ENCODE peak calls at places on chromosomes 1 and 21, in seven cellular contexts. V is HFF-Myc, Z is esophagus muscularis mucosa, H is hepatocyte, Y is tibial nerve, W is bronchial epithelial cell, F is IMR-90. G is an unnamed sample.

GRCh38 chr1:240854367-240854766 is 242.4 kb upstream of the GREM2 start:
- DNase-seq in V (no peak), H (no peak), Y (no peak), F (peak; percentile 21), W (no peak), Z (no peak), G (peak; percentile 12)

GRCh38 chr1:109625601-109626560 is 6.2 kb downstream of the AMPD2 start:
- DNase-seq in W (no peak), V (no peak), F (no peak), H (no peak), Y (no peak), Z (peak; percentile 88), G (no peak)

GRCh38 chr1:156014829-156015228 is 5.9 kb downstream of the SSR2 start:
- DNase-seq in W (no peak), Z (no peak), H (no peak), V (no peak), F (no peak), Y (no peak), G (no peak)

GRCh38 chr1:3940911-3941310 is 40.8 kb upstream of the C1orf174 start:
- DNase-seq in F (no peak), Z (no peak), V (no peak), Y (no peak), H (no peak), W (no peak), G (no peak)

GRCh38 chr21:38667466-38667865 is 138.3 kb upstream of the ETS2 start:
- DNase-seq in W (no peak), H (no peak), Z (no peak), V (no peak), Y (no peak), F (no peak), G (no peak)

GRCh38 chr1:218048828-218049227 is 236.3 kb upstream of the RRP15 start:
- DNase-seq in V (no peak), F (no peak), H (no peak), Z (no peak), Y (no peak), W (no peak), G (no peak)

GRCh38 chr1:224357626-224358124 is 996 bp downstream of the CNIH4 start:
- DNase-seq in V (no peak), W (peak; percentile 45), F (peak; percentile 56), H (peak; percentile 35), Y (no peak), Z (no peak), G (no peak)

GRCh38 chr1:32208891-32209309 is at the start of gene DCDC2B:
- DNase-seq in V (no peak), Y (no peak), W (peak; percentile 81), Z (no peak), H (peak; percentile 53), F (peak; percentile 37), G (no peak)

GRCh38 chr1:197448390-197448789 is 180.3 kb downstream of the CRB1 start:
- DNase-seq in Y (no peak), H (no peak), V (no peak), F (no peak), Z (no peak), W (no peak), G (no peak)

GRCh38 chr1:31244326-31244725 is 4.6 kb upstream of the NKAIN1 start:
- DNase-seq in H (no peak), V (no peak), Z (no peak), F (peak; percentile 31), Y (no peak), W (peak; percentile 66), G (peak; percentile 10)

GRCh38 chr21:46097826-46098286 is at the start of gene COL6A2:
- DNase-seq in V (no peak), Y (no peak), Z (peak; percentile 92), W (no peak), F (peak; percentile 71), H (peak; percentile 90), G (no peak)

GRCh38 chr1:207825719-207826556 is 74.1 kb downstream of the CD46 start:
- DNase-seq in H (no peak), Z (no peak), W (peak; percentile 58), Y (peak; percentile 55), F (peak; percentile 63), V (no peak), G (no peak)

GRCh38 chr1:112934562-112934952 is 21.4 kb downstream of the SLC16A1 start:
- DNase-seq in Z (no peak), H (no peak), V (no peak), Y (no peak), F (peak; percentile 23), W (no peak), G (no peak)

GRCh38 chr1:231418101-231418740 is 3.9 kb downstream of the EGLN1 start:
- DNase-seq in Y (no peak), H (no peak), F (peak; percentile 17), V (no peak), Z (no peak), W (no peak), G (no peak)

GRCh38 chr1:56216173-56216572 is 363.2 kb downstream of the PLPP3 start:
- DNase-seq in Z (peak; percentile 84), V (peak; percentile 58), F (peak; percentile 47), H (no peak), W (no peak), Y (no peak), G (peak; percentile 43)

GRCh38 chr1:165143437-165144065 is 213.0 kb downstream of the LMX1A start:
- DNase-seq in V (no peak), Y (no peak), Z (no peak), W (peak; percentile 24), F (no peak), H (peak; percentile 16), G (no peak)

GRCh38 chr21:43659136-43660000 is at the start of the genes HSF2BP and RRP1B:
- DNase-seq in Z (no peak), H (peak; percentile 94), V (peak; percentile 44), W (peak; percentile 44), Y (peak; percentile 71), F (peak; percentile 79), G (peak; percentile 31)

GRCh38 chr21:43657355-43658093 is 1.8 kb downstream of the HSF2BP start:
- DNase-seq in W (no peak), Z (no peak), F (no peak), V (no peak), Y (no peak), H (no peak), G (no peak)

GRCh38 chr21:43658094-43658725 is 1.1 kb downstream of the HSF2BP start:
- DNase-seq in Z (no peak), W (no peak), F (no peak), Y (no peak), H (no peak), V (no peak), G (no peak)

GRCh38 chr21:43662286-43662685 is 2.9 kb downstream of the RRP1B start:
- DNase-seq in H (no peak), F (peak; percentile 12), Z (no peak), W (no peak), Y (no peak), V (no peak), G (no peak)

DNA sequence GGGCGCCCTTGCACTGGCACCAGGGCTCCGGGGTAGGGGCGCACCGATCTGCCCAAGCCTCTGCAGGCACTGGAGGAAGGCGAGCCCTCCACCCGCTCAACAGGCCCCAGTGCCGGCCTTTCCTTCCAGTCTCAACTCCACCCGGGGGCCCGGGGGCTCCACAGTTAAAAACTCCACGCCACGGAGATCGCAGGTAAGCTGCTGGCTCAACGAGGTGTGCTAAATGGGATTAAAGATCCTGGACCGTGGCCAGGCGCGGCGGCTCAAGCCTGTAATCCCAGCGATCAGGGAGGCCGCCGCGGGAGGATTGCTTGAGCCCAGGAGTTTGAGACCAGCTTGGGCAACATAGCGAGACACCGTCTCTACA is 536 bp downstream of the HSF2BP start:
- DNase-seq in H (no peak), F (no peak), W (no peak), Z (no peak), V (no peak), Y (no peak), G (no peak)
- H3K4me3 ChIP-seq in H (no peak overlapping the region), F (no peak overlapping the region), W (peak overlapping the region; percentile 75), Z (peak overlapping the region; percentile 93), V (peak overlapping the region; percentile 69), Y (peak overlapping the region; percentile 71), G (no peak overlapping the region)

GRCh38 chr1:147717706-147718097 is 42.7 kb downstream of the GJA5 start:
- DNase-seq in Y (no peak), H (no peak), W (peak; percentile 78), Z (no peak), F (no peak), V (no peak), G (no peak)
- H3K4me3 ChIP-seq in Y (no peak overlapping the region), H (no peak overlapping the region), W (no peak overlapping the region), Z (no peak overlapping the region), F (no peak overlapping the region), V (no peak overlapping the region), G (no peak overlapping the region)

GRCh38 chr1:16226495-16227179 is 10.3 kb downstream of the CPLANE2 start:
- DNase-seq in W (no peak), V (no peak), Y (no peak), Z (no peak), H (peak; percentile 76), F (no peak), G (no peak)
- H3K4me3 ChIP-seq in W (no peak overlapping the region), V (no peak overlapping the region), Y (no peak overlapping the region), Z (peak overlapping the region; percentile 32), H (peak overlapping the region; percentile 40), F (no peak overlapping the region), G (peak overlapping the region; percentile 24)

DNA sequence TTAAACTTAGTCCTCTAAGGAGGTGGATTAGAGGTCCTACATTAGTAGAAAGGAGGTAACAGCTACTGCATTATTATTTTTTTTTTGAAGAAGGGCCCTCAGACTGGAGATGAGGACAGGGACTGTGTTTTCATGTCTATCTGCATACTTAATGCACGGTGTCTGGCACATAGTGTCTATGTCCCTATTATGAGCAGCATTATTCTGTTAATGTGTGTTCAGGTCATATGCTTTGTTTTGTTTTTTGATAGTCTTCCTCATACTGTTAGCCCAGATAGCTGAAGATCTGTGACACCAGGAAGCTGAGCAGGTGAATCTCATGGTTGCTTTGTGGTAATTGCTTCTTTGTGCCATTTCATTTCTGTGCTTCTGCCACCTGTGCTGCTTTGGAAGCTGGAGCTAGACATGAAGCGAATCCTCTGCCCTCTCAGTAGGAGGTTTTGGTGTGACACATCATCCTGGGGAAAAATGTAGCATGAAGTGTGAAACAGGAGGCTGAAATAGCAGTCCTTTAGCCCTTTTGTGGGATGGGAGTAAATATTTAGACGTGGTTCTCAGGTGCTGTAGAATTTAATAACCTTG is 15.8 kb downstream of the SMAP2 start:
- DNase-seq in V (no peak), W (no peak), H (no peak), Z (no peak), Y (no peak), F (no peak), G (no peak)
- H3K4me3 ChIP-seq in V (no peak overlapping the region), W (no peak overlapping the region), H (no peak overlapping the region), Z (no peak overlapping the region), Y (no peak overlapping the region), F (no peak overlapping the region), G (no peak overlapping the region)

GRCh38 chr1:151398691-151399065 is 695 bp upstream of the PSMB4 start:
- DNase-seq in Y (no peak), F (no peak), W (no peak), Z (peak; percentile 74), V (no peak), H (no peak), G (no peak)
- H3K4me3 ChIP-seq in Y (peak overlapping the region; percentile 79), F (no peak overlapping the region), W (no peak overlapping the region), Z (peak overlapping the region; percentile 88), V (peak overlapping the region; percentile 90), H (no peak overlapping the region), G (peak overlapping the region; percentile 96)